ENCODE peak calls at places on chromosomes 2 and 18, in five cellular contexts. F, L, J, C and U are unnamed samples.

GRCh38 chr2:161122772-161123530 is 37.3 kb upstream of the TANK start:
- DNase-seq in C (peak; percentile 78), L (no peak), F (no peak), J (peak; percentile 83), U (no peak)

GRCh38 chr2:182447843-182448242 is 21.0 kb upstream of the PDE1A start:
- DNase-seq in L (no peak), J (no peak), F (no peak), C (no peak), U (no peak)

GRCh38 chr18:36099311-36099710 is 29.8 kb downstream of the SLC39A6 start:
- DNase-seq in L (no peak), J (no peak), C (no peak), F (no peak), U (no peak)

GRCh38 chr2:191976436-191976835 is 129.5 kb upstream of the CAVIN2 start:
- DNase-seq in J (peak; percentile 57), F (no peak), L (no peak), C (peak; percentile 2), U (no peak)

GRCh38 chr2:175445276-175445675 is 263.8 kb upstream of the ATP5MC3 start:
- DNase-seq in C (no peak), F (no peak), L (no peak), J (no peak), U (no peak)

GRCh38 chr2:152683400-152683799 is 33.9 kb downstream of the PRPF40A start:
- DNase-seq in C (no peak), L (no peak), J (no peak), F (no peak), U (no peak)

GRCh38 chr2:157015015-157015575 is 242.4 kb upstream of the GALNT5 start:
- DNase-seq in J (no peak), L (no peak), C (no peak), F (no peak), U (no peak)

GRCh38 chr2:102001767-102002142 is 10.0 kb downstream of the IL1R2 start:
- DNase-seq in J (no peak), L (no peak), C (no peak), F (no peak), U (no peak)

GRCh38 chr2:46995844-46996243 is 80.2 kb upstream of the MCFD2 start:
- DNase-seq in C (no peak), F (no peak), J (no peak), L (no peak), U (no peak)

GRCh38 chr18:10354241-10354811 is 100.1 kb upstream of the APCDD1 start:
- DNase-seq in L (no peak), F (no peak), C (no peak), J (no peak), U (no peak)

GRCh38 chr2:45264227-45265225 is 255.3 kb upstream of the SIX2 start:
- DNase-seq in F (no peak), L (no peak), C (no peak), J (no peak), U (no peak)

GRCh38 chr2:26727641-26728561 is 35.4 kb downstream of the KCNK3 start:
- DNase-seq in F (peak; percentile 12), J (no peak), C (no peak), L (no peak), U (no peak)

GRCh38 chr2:116088246-116088645 is 1645.8 kb downstream of the DPP10 start:
- DNase-seq in F (no peak), C (no peak), L (no peak), J (no peak), U (no peak)

GRCh38 chr2:53505814-53506213 is 261.8 kb upstream of the CHAC2 start:
- DNase-seq in L (no peak), C (no peak), F (no peak), J (no peak), U (no peak)

GRCh38 chr18:79613186-79613931 is 66.2 kb upstream of the CTDP1 start:
- DNase-seq in J (no peak), L (no peak), F (no peak), C (no peak), U (no peak)

GRCh38 chr2:232333361-232334135 is 45.0 kb upstream of the ALPP start:
- DNase-seq in L (no peak), J (no peak), F (no peak), C (no peak), U (no peak)

GRCh38 chr2:218020281-218020680 is 17.5 kb upstream of the TNS1 start:
- DNase-seq in J (no peak), L (no peak), F (no peak), C (no peak), U (no peak)

GRCh38 chr18:52337286-52337685 is 2.7 kb upstream of the DCC start:
- DNase-seq in C (no peak), L (no peak), J (no peak), F (no peak), U (no peak)

GRCh38 chr2:168194784-168195522 is 52.4 kb downstream of the STK39 start:
- DNase-seq in J (no peak), C (peak; percentile 25), L (no peak), F (no peak), U (peak; percentile 5)

GRCh38 chr2:148282201-148282600 is 261.3 kb downstream of the MBD5 start:
- DNase-seq in J (no peak), C (no peak), L (no peak), F (no peak), U (no peak)

GRCh38 chr2:88874063-88874657 is 182.7 kb downstream of the RPIA start:
- DNase-seq in F (peak; percentile 36), C (peak; percentile 53), L (peak; percentile 58), J (no peak), U (peak; percentile 28)

GRCh38 chr2:65730186-65730585 is 297.8 kb upstream of the SPRED2 start:
- DNase-seq in F (no peak), J (no peak), L (no peak), C (no peak), U (no peak)

GRCh38 chr2:215748446-215748845 is 264.9 kb downstream of the MREG start:
- DNase-seq in J (no peak), F (no peak), L (no peak), C (no peak), U (no peak)

GRCh38 chr2:41779873-41780272 is 267.9 kb upstream of the PKDCC start:
- DNase-seq in C (no peak), L (no peak), F (no peak), J (no peak), U (no peak)

GRCh38 chr2:47339745-47340541 is 63.0 kb upstream of the MSH2 start:
- DNase-seq in F (no peak), J (peak; percentile 69), L (peak; percentile 69), C (no peak), U (no peak)